ENCODE peak calls at places on chromosome 6, in seven cellular contexts. T is SW 1271; P is lung; N is left ventricle myocardium inferior; V is stimulated activated CD4-positive, alpha-beta T cell treated with anti-CD3 and anti-CD28 coated beads, Interleukin-2, amount 100 ng/mL, for 48 hours; I is activated CD4-positive, alpha-beta T cell treated with anti-CD3 and anti-CD28 coated beads, Interleukin-2, amount 10 ng/mL, durations not matched to agents 7 days and 5 days; O is activated T-cell treated with anti-CD3 and anti-CD28 coated beads, Interleukin-2, amount 50 U/mL, for 48 hours. J is an unnamed sample.

GRCh38 chr6:146543211-146543939 is at the start of gene RAB32:
- DNase-seq in T (peak; percentile 74), P (peak; percentile 94), N (peak; percentile 94), V (peak; percentile 4), I (no peak), O (peak; percentile 41), J (peak; percentile 93)

GRCh38 chr6:81215092-81215432 is 537.4 kb downstream of the TENT5A start:
- DNase-seq in T (no peak), P (no peak), N (no peak), V (no peak), I (no peak), O (no peak), J (no peak)

GRCh38 chr6:148716811-148717210 is 30.0 kb upstream of the UST start:
- DNase-seq in T (no peak), P (no peak), N (no peak), V (no peak), I (no peak), O (no peak), J (no peak)

GRCh38 chr6:127939442-127940066 is 38.7 kb upstream of the THEMIS start:
- DNase-seq in T (no peak), P (no peak), N (no peak), V (no peak), I (no peak), O (no peak), J (no peak)

GRCh38 chr6:135458051-135458450 is 39.5 kb downstream of the AHI1 start:
- DNase-seq in T (no peak), P (no peak), N (no peak), V (no peak), I (no peak), O (no peak), J (no peak)

GRCh38 chr6:54427396-54427910 is 119.2 kb downstream of the TINAG start:
- DNase-seq in T (no peak), P (no peak), N (no peak), V (no peak), I (no peak), O (no peak), J (no peak)

GRCh38 chr6:21024621-21025020 is 490.4 kb downstream of the CDKAL1 start:
- DNase-seq in T (no peak), P (no peak), N (no peak), V (no peak), I (no peak), O (no peak), J (no peak)

GRCh38 chr6:129766959-129767728 is 57.2 kb upstream of the ARHGAP18 start:
- DNase-seq in T (no peak), P (no peak), N (peak; percentile 14), V (peak; percentile 39), I (peak; percentile 65), O (peak; percentile 75), J (no peak)

GRCh38 chr6:169332250-169332649 is 78.6 kb upstream of the THBS2 start:
- DNase-seq in T (no peak), P (no peak), N (no peak), V (no peak), I (no peak), O (no peak), J (no peak)

GRCh38 chr6:117007659-117008058 is 130.6 kb downstream of the RFX6 start:
- DNase-seq in T (no peak), P (no peak), N (no peak), V (no peak), I (no peak), O (no peak), J (no peak)

GRCh38 chr6:25717856-25718740 is 36.4 kb upstream of the SLC17A4 start:
- DNase-seq in T (no peak), P (no peak), N (no peak), V (no peak), I (no peak), O (no peak), J (no peak)

GRCh38 chr6:36947570-36948351 is 6.8 kb upstream of the PI16 start:
- DNase-seq in T (no peak), P (no peak), N (no peak), V (no peak), I (peak; percentile 74), O (no peak), J (no peak)

GRCh38 chr6:142462260-142462659 is 160.5 kb downstream of the ADGRG6 start:
- DNase-seq in T (no peak), P (no peak), N (no peak), V (no peak), I (no peak), O (no peak), J (no peak)

GRCh38 chr6:73476722-73477121 is 15.2 kb downstream of the MTO1 start:
- DNase-seq in T (no peak), P (no peak), N (no peak), V (no peak), I (no peak), O (no peak), J (no peak)